ENCODE peak calls at places on chromosomes 16 and 17, in five cellular contexts. E is stomach, L is K562, K is sigmoid colon, J is transverse colon. V is an unnamed sample.

GRCh38 chr16:57760357-57761160 is 25.0 kb downstream of the KATNB1 start:
- DNase-seq in E (no peak), L (no peak), K (no peak), J (no peak), V (no peak)

GRCh38 chr16:10906914-10907756 is 30.1 kb downstream of the CIITA start:
- DNase-seq in E (no peak), L (no peak), K (no peak), J (no peak), V (no peak)

GRCh38 chr16:11248133-11248532 is 7.9 kb downstream of the SOCS1 start:
- DNase-seq in E (no peak), L (no peak), K (no peak), J (no peak), V (no peak)

GRCh38 chr17:33932996-33933395 is 322.1 kb upstream of the CCL2 start:
- DNase-seq in E (no peak), L (no peak), K (no peak), J (no peak), V (no peak)

GRCh38 chr16:20944861-20945390 is 44.4 kb downstream of the LYRM1 start:
- DNase-seq in E (no peak), L (peak; percentile 36), K (no peak), J (no peak), V (no peak)

GRCh38 chr16:90077757-90078593 is 844 bp upstream of the PRDM7 start:
- DNase-seq in E (no peak), L (peak; percentile 18), K (no peak), J (peak; percentile 34), V (no peak)

GRCh38 chr16:50680907-50681885 is at the start of gene SNX20:
- DNase-seq in E (peak; percentile 43), L (no peak), K (no peak), J (peak; percentile 58), V (no peak)

GRCh38 chr16:24164402-24164801 is 91.7 kb upstream of the CACNG3 start:
- DNase-seq in E (no peak), L (no peak), K (no peak), J (no peak), V (no peak)

GRCh38 chr17:74919440-74920305 is 3.4 kb downstream of the USH1G start:
- DNase-seq in E (peak; percentile 33), L (no peak), K (no peak), J (no peak), V (no peak)

GRCh38 chr17:27577124-27577761 is 53.7 kb upstream of the LGALS9 start:
- DNase-seq in E (no peak), L (peak; percentile 53), K (no peak), J (no peak), V (no peak)

GRCh38 chr16:57029161-57030160 is 40.1 kb downstream of the NLRC5 start:
- DNase-seq in E (no peak), L (no peak), K (no peak), J (no peak), V (no peak)

GRCh38 chr16:53529529-53529928 is 26.5 kb upstream of the AKTIP start:
- DNase-seq in E (no peak), L (no peak), K (no peak), J (no peak), V (no peak)

GRCh38 chr17:57861000-57861736 is 11.3 kb upstream of the MRPS23 start:
- DNase-seq in E (peak; percentile 84), L (peak; percentile 58), K (peak; percentile 85), J (peak; percentile 76), V (no peak)

DNA sequence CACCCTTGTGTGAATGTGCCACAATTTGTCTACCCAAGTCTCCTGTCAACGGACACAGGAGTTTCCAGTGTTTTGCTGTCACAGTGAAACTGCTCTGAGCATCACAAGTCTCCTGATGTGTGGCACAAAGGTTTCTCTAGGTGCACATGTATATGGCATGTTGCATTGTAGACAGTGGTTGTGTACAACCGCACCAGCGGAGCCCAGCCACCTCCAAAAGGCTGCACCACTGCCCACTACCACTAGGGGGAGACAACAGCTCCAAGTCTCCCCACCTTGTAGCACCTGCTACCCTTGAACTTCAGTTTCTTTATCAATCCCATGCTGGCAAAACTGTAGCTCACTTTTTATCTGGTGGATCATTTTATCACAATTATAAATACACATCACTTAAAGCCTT is 95.5 kb upstream of the ZNF469 start:
- DNase-seq in E (no peak), L (peak; percentile 86), K (no peak), J (no peak), V (no peak)
- TF ChIP-seq CTCF in E (peak; percentile 51), L (peak; percentile 90), K (no peak), J (peak; percentile 59), V (peak; percentile 11)

GRCh38 chr17:18038861-18039534 is at the start of the genes ATPAF2 and GID4:
- DNase-seq in E (peak; percentile 100), L (peak; percentile 93), K (peak; percentile 100), J (peak; percentile 100), V (peak; percentile 99)
- TF ChIP-seq POLR2A in E (no peak), L (peak; percentile 60), K (no peak), J (peak; percentile 54), V (no peak)

GRCh38 chr16:73058221-73058615 is 10.3 kb upstream of the ZFHX3 start:
- DNase-seq in E (peak; percentile 62), L (peak; percentile 35), K (no peak), J (peak; percentile 58), V (no peak)
- TF ChIP-seq POLR2AphosphoS5 in E (no peak), L (no peak), K (no peak), J (no peak), V (no peak)

DNA sequence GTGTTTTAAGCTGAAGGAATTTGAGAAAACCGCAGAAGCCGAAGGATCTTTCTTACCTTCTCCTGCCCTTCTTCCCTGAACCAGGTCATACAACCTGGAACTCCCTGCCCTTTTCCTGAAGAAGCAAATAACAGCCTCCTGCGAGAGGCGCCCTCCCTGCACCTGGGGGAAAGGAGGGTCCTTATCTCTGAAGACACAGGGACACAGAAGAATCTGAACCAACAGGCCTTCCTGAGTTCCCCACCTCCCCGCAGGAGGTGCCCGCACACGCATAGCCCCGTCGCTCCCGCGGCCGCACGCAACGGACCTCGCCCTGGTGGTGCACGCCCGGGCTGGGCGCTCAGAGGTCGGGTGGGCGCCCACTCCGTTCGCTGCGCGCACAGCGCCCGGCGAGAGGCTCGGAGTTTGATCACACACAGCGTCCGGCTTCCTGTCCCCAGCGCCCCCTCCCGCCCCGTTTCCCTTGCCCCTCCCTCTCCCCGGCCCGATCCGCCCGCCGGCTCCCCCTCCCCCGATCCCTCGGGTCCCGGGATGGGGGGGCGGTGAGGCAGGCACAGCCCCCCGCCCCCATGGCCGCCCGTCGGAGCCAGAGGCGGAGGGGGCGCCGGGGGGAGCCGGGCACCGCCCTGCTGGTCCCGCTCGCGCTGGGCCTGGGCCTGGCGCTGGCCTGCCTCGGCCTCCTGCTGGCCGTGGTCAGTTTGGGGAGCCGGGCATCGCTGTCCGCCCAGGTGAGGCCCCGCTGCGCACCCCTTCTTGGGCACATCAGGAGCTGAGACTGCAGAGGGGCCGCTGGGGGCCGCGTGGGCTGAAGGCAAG is at the start of gene TNFSF12:
- DNase-seq in E (peak; percentile 55), L (peak; percentile 74), K (peak; percentile 85), J (peak; percentile 72), V (peak; percentile 84)
- TF ChIP-seq CTCF in E (no peak), L (no peak), K (no peak), J (no peak), V (no peak)

GRCh38 chr17:67245073-67245693 is at the start of gene HELZ:
- DNase-seq in E (peak; percentile 77), L (peak; percentile 87), K (peak; percentile 81), J (peak; percentile 83), V (peak; percentile 81)
- TF ChIP-seq POLR2A in E (no peak), L (peak; percentile 64), K (no peak), J (peak; percentile 32), V (no peak)

DNA sequence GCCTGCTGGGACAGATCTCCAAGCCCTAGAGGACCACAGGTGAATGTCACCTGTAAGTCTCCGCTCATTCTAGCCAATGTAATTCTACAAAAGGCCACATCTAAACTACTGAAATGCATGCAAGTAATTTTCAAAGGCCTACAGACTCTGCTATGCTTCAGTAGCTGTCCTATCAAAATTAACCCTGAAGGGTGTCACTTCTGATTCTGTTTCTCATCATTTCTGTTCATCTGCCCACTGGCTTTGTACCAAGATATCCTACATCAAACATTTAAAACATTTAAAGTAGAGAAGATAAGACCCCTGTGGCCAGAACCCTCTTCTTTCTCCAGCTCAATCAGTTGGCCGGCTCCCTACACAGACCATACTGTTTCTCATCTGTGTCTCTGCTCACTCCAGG is 21.5 kb downstream of the PHF12 start:
- DNase-seq in E (no peak), L (no peak), K (no peak), J (no peak), V (no peak)
- TF ChIP-seq POLR2AphosphoS5 in E (no peak), L (no peak), K (no peak), J (no peak), V (no peak)

DNA sequence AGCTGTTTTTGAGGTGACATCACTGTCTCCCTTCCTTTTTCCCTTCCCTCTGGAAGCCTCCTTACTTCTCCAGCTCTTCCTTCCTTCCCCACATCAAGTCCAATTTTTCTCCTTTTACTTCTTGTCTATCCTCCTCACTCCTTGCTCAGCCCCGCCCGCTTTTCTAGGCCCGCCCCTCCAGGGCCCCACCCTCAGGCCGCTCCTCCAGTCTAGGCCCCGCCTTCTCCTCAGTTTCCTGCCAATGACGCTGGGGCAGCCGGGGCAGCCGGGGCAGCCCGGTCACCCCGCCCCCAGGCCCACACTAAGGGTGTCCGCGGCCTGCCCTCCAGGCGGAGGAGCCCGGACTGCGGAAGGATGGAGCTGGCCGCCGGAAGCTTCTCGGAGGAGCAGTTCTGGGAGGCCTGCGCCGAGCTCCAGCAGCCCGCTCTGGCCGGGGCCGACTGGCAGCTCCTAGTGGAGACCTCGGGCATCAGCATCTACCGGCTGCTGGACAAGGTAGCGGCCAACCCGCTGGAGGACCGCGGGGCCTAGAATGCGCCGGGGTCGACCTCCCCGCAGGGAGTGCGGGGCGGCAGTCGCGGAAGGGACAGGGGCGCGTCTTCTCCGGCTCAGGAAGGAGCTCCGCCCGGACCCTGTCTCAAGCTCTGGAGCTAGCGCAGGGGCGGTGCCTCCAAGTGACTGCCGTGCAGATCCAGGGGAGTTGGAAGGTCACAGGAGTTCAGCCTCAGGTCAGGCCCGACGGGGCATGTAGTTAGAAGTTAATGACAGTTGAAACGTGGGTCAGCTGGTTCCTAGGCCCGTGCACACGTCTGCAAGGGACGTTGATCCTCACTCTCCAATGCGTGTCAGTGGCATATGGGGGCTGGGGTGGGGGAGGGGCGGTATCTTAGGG is at the start of gene PCTP:
- DNase-seq in E (peak; percentile 92), L (peak; percentile 97), K (peak; percentile 97), J (peak; percentile 96), V (peak; percentile 96)
- TF ChIP-seq CTCF in E (peak; percentile 17), L (peak; percentile 56), K (no peak), J (peak; percentile 46), V (peak; percentile 16)

V was measured in suprapubic skin.